ENCODE peak calls at places on chromosomes 13 and 19, in six cellular contexts. O, B, N, J, V and G are unnamed samples.
A peak's percentile ranks its signal among the peaks of the same experiment; 100 is the strongest.

GRCh38 chr13:99606322-99607089 is 105.2 kb downstream of the TM9SF2 start:
- DNase-seq in N (peak; percentile 89), V (peak; percentile 81), B (peak; percentile 78), O (no peak), J (peak; percentile 68), G (peak; percentile 71)

GRCh38 chr19:51485960-51486359 is 7.6 kb downstream of the CEACAM18 start:
- DNase-seq in V (no peak), N (no peak), O (no peak), B (no peak), J (no peak), G (no peak)

GRCh38 chr19:3606174-3606689 is 443 bp downstream of the TBXA2R start:
- DNase-seq in V (peak; percentile 61), O (no peak), B (no peak), J (no peak), N (no peak), G (no peak)

GRCh38 chr19:41657157-41657556 is 30.3 kb upstream of the CEACAM4 start:
- DNase-seq in B (no peak), N (no peak), V (no peak), J (no peak), O (no peak), G (no peak)

GRCh38 chr19:4582112-4582553 is 22.6 kb upstream of the SEMA6B start:
- DNase-seq in O (no peak), J (no peak), B (no peak), V (no peak), N (peak; percentile 67), G (no peak)

GRCh38 chr19:33998739-33999345 is 173.5 kb upstream of the LSM14A start:
- DNase-seq in V (no peak), O (no peak), B (no peak), J (no peak), N (no peak), G (no peak)

GRCh38 chr19:16142032-16142580 is 1.4 kb upstream of the HSH2D start:
- DNase-seq in V (no peak), N (no peak), J (no peak), O (no peak), B (no peak), G (no peak)

GRCh38 chr19:52687658-52688057 is 47.2 kb downstream of the ZNF611 start:
- DNase-seq in O (no peak), N (no peak), J (no peak), V (no peak), B (no peak), G (no peak)

GRCh38 chr13:49058761-49059160 is 83.0 kb downstream of the FNDC3A start:
- DNase-seq in V (no peak), N (no peak), O (no peak), J (no peak), B (no peak), G (no peak)

GRCh38 chr13:48615017-48615416 is 38.7 kb upstream of the CYSLTR2 start:
- DNase-seq in O (no peak), B (no peak), J (no peak), N (no peak), V (no peak), G (no peak)

GRCh38 chr19:870963-871401 is 11.5 kb downstream of the CFD start:
- DNase-seq in J (no peak), B (no peak), V (no peak), O (no peak), N (no peak), G (no peak)

GRCh38 chr19:1171755-1172352 is 2.2 kb downstream of the SBNO2 start:
- DNase-seq in V (no peak), B (no peak), J (no peak), O (no peak), N (no peak), G (no peak)

GRCh38 chr19:40743926-40744325 is 6.4 kb downstream of the ACTMAP start:
- DNase-seq in O (no peak), B (no peak), V (no peak), N (no peak), J (no peak), G (no peak)

GRCh38 chr13:111640476-111640875 is 320.0 kb downstream of the TEX29 start:
- DNase-seq in N (no peak), J (no peak), O (no peak), V (no peak), B (no peak), G (no peak)

GRCh38 chr19:16637535-16637934 is 9.5 kb upstream of the MED26 start:
- DNase-seq in N (no peak), V (no peak), B (no peak), O (no peak), J (no peak), G (no peak)

GRCh38 chr13:21674271-21675009 is 3.6 kb downstream of the FGF9 start:
- DNase-seq in B (no peak), N (no peak), V (no peak), J (no peak), O (no peak), G (peak; percentile 26)

GRCh38 chr13:75537401-75538365 is at the start of gene COMMD6:
- DNase-seq in J (peak; percentile 91), B (peak; percentile 76), O (peak; percentile 42), V (peak; percentile 83), N (peak; percentile 72), G (peak; percentile 79)
- TF ChIP-seq POLR2AphosphoS5 in J (peak; percentile 78), B (peak; percentile 91), O (peak; percentile 95), V (peak; percentile 39), N (peak; percentile 89), G (peak; percentile 91)

GRCh38 chr19:13208131-13208963 is 58.1 kb downstream of the IER2 start:
- DNase-seq in B (peak; percentile 78), V (no peak), J (no peak), O (peak; percentile 77), N (no peak), G (peak; percentile 76)
- TF ChIP-seq POLR2A in B (no peak), V (no peak), J (no peak), O (peak; percentile 61), N (no peak), G (no peak)

GRCh38 chr13:59424661-59425060 is 739.1 kb downstream of the DIAPH3 start:
- DNase-seq in O (no peak), V (no peak), B (no peak), J (no peak), N (no peak), G (no peak)
- TF ChIP-seq TAF1 in O (no peak), V (no peak), B (no peak), J (no peak), N (no peak), G (no peak)

GRCh38 chr13:113927661-113928581 is 46.0 kb downstream of the C13orf46 start:
- DNase-seq in B (no peak), V (no peak), N (no peak), J (no peak), O (no peak), G (no peak)
- TF ChIP-seq POLR2AphosphoS5 in B (no peak), V (no peak), N (no peak), J (no peak), O (no peak), G (no peak)

DNA sequence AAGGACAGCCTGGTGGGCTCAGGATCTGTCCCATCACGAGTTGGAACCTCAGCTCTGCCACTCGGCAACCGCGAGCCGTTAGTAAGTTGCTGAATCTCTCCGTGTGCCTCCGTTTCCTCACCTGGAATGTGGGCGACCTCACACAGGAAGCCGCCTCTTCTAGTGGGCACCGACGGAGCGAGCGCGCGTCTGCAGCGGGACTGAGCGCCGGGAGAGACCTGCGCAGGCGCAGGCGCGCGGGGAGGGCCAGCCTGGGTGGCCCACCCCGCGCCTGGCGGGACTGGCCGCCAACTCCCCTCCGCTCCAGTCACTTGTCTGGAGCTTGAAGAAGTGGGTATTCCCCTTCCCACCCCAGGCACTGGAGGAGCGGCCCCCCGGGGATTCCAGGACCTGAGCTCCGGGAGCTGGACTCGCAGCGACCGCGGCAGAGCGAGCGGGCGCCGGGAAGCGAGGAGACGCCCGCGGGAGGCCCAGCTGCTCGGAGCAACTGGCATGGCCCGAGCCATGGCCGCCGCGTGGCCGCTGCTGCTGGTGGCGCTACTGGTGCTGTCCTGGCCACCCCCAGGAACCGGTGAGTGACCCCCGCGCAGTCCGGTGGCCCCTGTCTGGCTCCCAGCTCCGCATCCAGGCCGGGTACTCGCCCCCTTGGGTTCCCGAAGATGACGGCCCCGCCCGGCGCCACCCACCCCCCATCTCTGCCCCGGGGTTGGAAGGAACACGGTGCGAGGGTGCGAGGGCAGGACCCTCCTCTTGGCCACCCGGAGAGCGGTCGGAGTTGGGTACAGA is at the start of gene PVR:
- DNase-seq in B (peak; percentile 42), N (peak; percentile 50), V (peak; percentile 58), O (no peak), J (peak; percentile 29), G (no peak)
- TF ChIP-seq POLR2A in B (no peak), N (peak; percentile 85), V (peak; percentile 59), O (no peak), J (no peak), G (no peak)

GRCh38 chr19:43872547-43873336 is 45.6 kb downstream of the ZNF283 start:
- DNase-seq in V (no peak), O (no peak), B (no peak), N (no peak), J (no peak), G (no peak)
- TF ChIP-seq TAF1 in V (no peak), O (no peak), B (no peak), N (no peak), J (no peak), G (no peak)

GRCh38 chr19:50148528-50148927 is 14.6 kb downstream of the IZUMO2 start:
- DNase-seq in O (no peak), V (no peak), J (no peak), N (no peak), B (no peak), G (no peak)

GRCh38 chr19:50152578-50152977 is 10.5 kb downstream of the IZUMO2 start:
- DNase-seq in V (no peak), J (no peak), O (no peak), B (no peak), N (no peak), G (no peak)

DNA sequence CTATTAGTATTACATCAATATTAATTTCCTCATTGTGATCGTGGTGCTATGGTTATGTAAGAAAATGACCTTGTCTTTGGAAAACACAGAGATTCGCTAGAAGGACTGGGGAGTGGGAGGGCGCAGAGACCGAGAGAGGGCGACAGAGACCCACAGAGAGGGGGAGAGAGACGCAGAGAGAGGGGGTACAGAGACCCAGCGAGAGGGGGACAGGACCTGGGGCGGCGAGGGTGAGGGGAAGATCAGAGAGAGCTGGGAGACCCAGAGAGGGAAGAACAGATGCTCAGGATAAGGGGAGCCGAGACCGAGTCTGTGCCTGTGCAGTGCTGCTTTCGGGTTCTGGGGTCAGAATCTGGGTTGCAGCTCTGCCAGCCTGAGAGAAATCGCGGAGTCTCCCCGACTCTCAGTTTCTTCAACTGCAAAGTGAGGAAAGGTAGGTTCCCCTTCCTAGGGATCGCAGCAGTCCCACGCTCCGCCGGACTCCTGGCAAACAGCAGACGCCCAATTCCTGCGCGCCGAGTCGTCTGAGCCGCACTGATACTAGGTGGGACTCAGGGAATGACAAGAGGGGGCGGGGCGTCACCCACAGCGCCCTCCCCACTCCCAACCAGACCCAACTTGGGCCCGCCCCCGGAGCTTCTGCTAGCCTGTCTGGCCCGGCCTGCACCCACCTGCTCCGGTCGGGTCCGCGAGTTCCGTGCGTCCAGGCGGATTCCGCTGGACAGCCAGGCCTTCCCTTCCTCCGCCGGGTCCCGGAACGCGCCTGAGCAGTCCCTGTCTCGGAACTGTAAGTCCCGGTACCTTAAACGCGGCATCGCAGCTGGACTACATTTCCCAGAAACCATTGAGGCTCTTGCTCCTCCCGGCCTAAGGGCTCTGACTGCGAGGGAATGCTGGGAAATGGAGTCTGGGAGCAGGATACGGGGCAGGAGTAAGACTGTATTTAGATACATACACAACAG is 15.3 kb downstream of the IZUMO2 start:
- DNase-seq in N (peak; percentile 86), O (peak; percentile 11), J (no peak), V (peak; percentile 87), B (no peak), G (no peak)
- TF ChIP-seq POLR2AphosphoS5 in N (no peak), O (no peak), J (no peak), V (no peak), B (no peak), G (no peak)